ENCODE peak calls at places on chromosomes 11 and 22, in six cellular contexts. B is mesenchymal stem cell, K is mesendoderm, E is foreskin fibroblast, J is small intestine, Z is fibroblast of mammary gland. Q is an unnamed sample.

GRCh38 chr11:8747173-8747572 is 64.6 kb downstream of the RPL27A start:
- DNase-seq in E (no peak), Z (no peak), B (no peak), K (no peak), J (peak), Q (no peak)

GRCh38 chr11:120424970-120425332 is 86.6 kb upstream of the GRIK4 start:
- DNase-seq in K (no peak), Z (no peak), B (no peak), J (peak), E (no peak), Q (no peak)

GRCh38 chr11:12319734-12320387 is 57.5 kb upstream of the PARVA start:
- DNase-seq in B (no peak), Z (no peak), K (no peak), E (no peak), J (no peak), Q (no peak)

GRCh38 chr11:30889116-30889765 is 303.1 kb upstream of the MPPED2 start:
- DNase-seq in Z (no peak), J (no peak), B (peak), E (no peak), K (peak), Q (peak)

GRCh38 chr11:66739983-66740382 is 11.0 kb upstream of the SPTBN2 start:
- DNase-seq in K (no peak), E (no peak), Z (peak), J (no peak), B (no peak), Q (peak)

GRCh38 chr11:69697861-69698260 is 6.0 kb downstream of the FGF19 start:
- DNase-seq in Z (no peak), E (no peak), K (no peak), B (no peak), J (no peak), Q (no peak)

GRCh38 chr22:47164514-47165337 is 402.3 kb downstream of the TBC1D22A start:
- DNase-seq in K (no peak), E (no peak), B (no peak), Z (no peak), J (no peak), Q (no peak)

GRCh38 chr22:48367731-48368130 is 1459.9 kb downstream of the BRD1 start:
- DNase-seq in K (no peak), J (no peak), E (no peak), B (no peak), Z (no peak), Q (no peak)

GRCh38 chr22:45726081-45726480 is 54.4 kb downstream of the ATXN10 start:
- DNase-seq in E (no peak), Z (no peak), B (no peak), J (no peak), K (no peak), Q (no peak)

GRCh38 chr22:27241430-27242110 is 560.0 kb downstream of the MN1 start:
- DNase-seq in K (no peak), J (no peak), B (peak), E (no peak), Z (no peak), Q (peak)

GRCh38 chr22:48705159-48705916 is 1122.3 kb downstream of the BRD1 start:
- DNase-seq in J (no peak), E (no peak), K (no peak), Z (no peak), B (no peak), Q (no peak)

GRCh38 chr11:13104619-13105236 is 95.6 kb downstream of the RASSF10 start:
- DNase-seq in E (no peak), K (no peak), J (no peak), Z (no peak), B (no peak), Q (no peak)

GRCh38 chr11:119196833-119197483 is 9.2 kb upstream of the CBL start:
- DNase-seq in E (peak), K (peak), J (peak), Z (peak), B (peak), Q (peak)

GRCh38 chr11:79579063-79579462 is 138.2 kb upstream of the TENM4 start:
- DNase-seq in K (peak), E (no peak), Z (no peak), J (no peak), B (no peak), Q (no peak)

GRCh38 chr22:19576460-19577421 is 52.5 kb upstream of the CLDN5 start:
- DNase-seq in B (peak), Z (peak), J (no peak), K (peak), E (peak), Q (peak)
- H3K4me3 ChIP-seq in B (peak), Z (no peak), J (no peak), K (no peak), E (no peak), Q (no peak)

GRCh38 chr11:100719362-100719761 is 32.3 kb downstream of the ARHGAP42 start:
- DNase-seq in E (no peak), B (peak), J (peak), Z (peak), K (peak), Q (peak)
- H3K4me3 ChIP-seq in E (no peak), B (peak), J (no peak), Z (no peak), K (no peak), Q (no peak)

GRCh38 chr22:31615481-31615840 is 46.6 kb downstream of the PISD start:
- DNase-seq in E (no peak), J (no peak), Z (no peak), K (no peak), B (no peak), Q (no peak)

GRCh38 chr22:31613904-31614296 is 48.1 kb downstream of the PISD start:
- DNase-seq in K (no peak), B (no peak), Z (no peak), J (no peak), E (no peak), Q (no peak)

GRCh38 chr22:31616315-31616980 is 45.6 kb downstream of the PISD start:
- DNase-seq in J (peak), K (no peak), E (no peak), Z (no peak), B (no peak), Q (no peak)

GRCh38 chr22:31614781-31615480 is 47.1 kb downstream of the PISD start:
- DNase-seq in Z (no peak), B (no peak), K (no peak), E (no peak), J (no peak), Q (no peak)

GRCh38 chr22:31615940-31616314 is 46.1 kb downstream of the PISD start:
- DNase-seq in E (no peak), J (no peak), K (no peak), Z (no peak), B (no peak), Q (no peak)
- H3K4me3 ChIP-seq in E (no peak), J (no peak), K (no peak), Z (no peak), B (no peak), Q (no peak)

GRCh38 chr11:64183890-64184289 is 2.1 kb upstream of the STIP1 start:
- DNase-seq in Z (no peak), E (no peak), K (no peak), J (no peak), B (no peak), Q (no peak)
- H3K4me3 ChIP-seq in Z (no peak), E (no peak), K (no peak), J (no peak), B (peak), Q (no peak)

GRCh38 chr11:82757660-82758301 is 24.1 kb upstream of the FAM181B start:
- DNase-seq in Z (no peak), K (no peak), J (peak), E (no peak), B (no peak), Q (no peak)
- H3K4me3 ChIP-seq in Z (no peak), K (no peak), J (no peak), E (no peak), B (no peak), Q (no peak)

GRCh38 chr11:46114961-46115360 is 6.3 kb downstream of the PHF21A start:
- DNase-seq in Z (no peak), J (no peak), K (no peak), B (no peak), E (no peak), Q (no peak)
- H3K4me3 ChIP-seq in Z (no peak), J (no peak), K (no peak), B (no peak), E (no peak), Q (no peak)

GRCh38 chr11:121608545-121609098 is 155.9 kb upstream of the SORL1-AS1 start:
- DNase-seq in E (no peak), B (no peak), Z (no peak), J (no peak), K (no peak), Q (no peak)
- H3K4me3 ChIP-seq in E (no peak), B (no peak), Z (no peak), J (no peak), K (no peak), Q (no peak)

Q was measured in fibroblast of pulmonary artery.